ENCODE peak calls at places on chromosomes 2 and 18, in four cellular contexts. One of them, this sample, is unnamed.

GRCh38 chr2:103986001-103986400 is 867.9 kb upstream of the POU3F3 start:
- DNase-seq in IMR-90: no peak
- DNase-seq in H9: no peak
- DNase-seq in H1: no peak
- DNase-seq in this sample: peak; percentile 4

GRCh38 chr2:124501575-124502152 is 476.6 kb downstream of the CNTNAP5 start:
- DNase-seq in IMR-90: no peak
- DNase-seq in H1: no peak
- DNase-seq in H9: no peak
- DNase-seq in this sample: peak; percentile 53

GRCh38 chr18:24868331-24868730 is 407.9 kb downstream of the HRH4 start:
- DNase-seq in H1: no peak
- DNase-seq in IMR-90: peak; percentile 67
- DNase-seq in H9: no peak
- DNase-seq in this sample: no peak

GRCh38 chr2:173676647-173677046 is 288.5 kb downstream of the SP3 start:
- DNase-seq in IMR-90: no peak
- DNase-seq in H9: no peak
- DNase-seq in H1: no peak
- DNase-seq in this sample: no peak

GRCh38 chr2:127220102-127220806 is at the start of gene CYP27C1:
- DNase-seq in IMR-90: no peak
- DNase-seq in H9: peak; percentile 45
- DNase-seq in H1: peak; percentile 68
- DNase-seq in this sample: peak; percentile 79

GRCh38 chr2:217905395-217905794 is 97.4 kb downstream of the TNS1 start:
- DNase-seq in H1: no peak
- DNase-seq in IMR-90: no peak
- DNase-seq in H9: no peak
- DNase-seq in this sample: no peak

GRCh38 chr18:25560369-25560768 is 208.4 kb upstream of the ZNF521 start:
- DNase-seq in H9: no peak
- DNase-seq in IMR-90: no peak
- DNase-seq in H1: no peak
- DNase-seq in this sample: no peak

GRCh38 chr18:49446481-49446880 is 14.0 kb downstream of the DYM start:
- DNase-seq in H1: no peak
- DNase-seq in IMR-90: peak; percentile 18
- DNase-seq in H9: no peak
- DNase-seq in this sample: no peak

GRCh38 chr2:2664989-2665833 is 334.1 kb upstream of the MYT1L start:
- DNase-seq in H9: no peak
- DNase-seq in IMR-90: peak; percentile 86
- DNase-seq in H1: no peak
- DNase-seq in this sample: no peak

GRCh38 chr2:235148201-235149170 is 196.7 kb downstream of the SH3BP4 start:
- DNase-seq in IMR-90: no peak
- DNase-seq in H9: no peak
- DNase-seq in H1: no peak
- DNase-seq in this sample: no peak

GRCh38 chr18:8752329-8752728 is 47.0 kb downstream of the MTCL1 start:
- DNase-seq in H9: no peak
- DNase-seq in IMR-90: peak; percentile 53
- DNase-seq in H1: no peak
- DNase-seq in this sample: no peak

GRCh38 chr2:98507940-98508689 is 63.5 kb downstream of the INPP4A start:
- DNase-seq in H9: no peak
- DNase-seq in IMR-90: no peak
- DNase-seq in H1: no peak
- DNase-seq in this sample: no peak

GRCh38 chr2:222969491-222969890 is 82.5 kb upstream of the KCNE4 start:
- DNase-seq in H1: no peak
- DNase-seq in IMR-90: peak; percentile 80
- DNase-seq in H9: no peak
- DNase-seq in this sample: no peak

GRCh38 chr2:214995409-214995808 is 143.0 kb downstream of the ABCA12 start:
- DNase-seq in IMR-90: no peak
- DNase-seq in H9: no peak
- DNase-seq in H1: no peak
- DNase-seq in this sample: no peak

DNA sequence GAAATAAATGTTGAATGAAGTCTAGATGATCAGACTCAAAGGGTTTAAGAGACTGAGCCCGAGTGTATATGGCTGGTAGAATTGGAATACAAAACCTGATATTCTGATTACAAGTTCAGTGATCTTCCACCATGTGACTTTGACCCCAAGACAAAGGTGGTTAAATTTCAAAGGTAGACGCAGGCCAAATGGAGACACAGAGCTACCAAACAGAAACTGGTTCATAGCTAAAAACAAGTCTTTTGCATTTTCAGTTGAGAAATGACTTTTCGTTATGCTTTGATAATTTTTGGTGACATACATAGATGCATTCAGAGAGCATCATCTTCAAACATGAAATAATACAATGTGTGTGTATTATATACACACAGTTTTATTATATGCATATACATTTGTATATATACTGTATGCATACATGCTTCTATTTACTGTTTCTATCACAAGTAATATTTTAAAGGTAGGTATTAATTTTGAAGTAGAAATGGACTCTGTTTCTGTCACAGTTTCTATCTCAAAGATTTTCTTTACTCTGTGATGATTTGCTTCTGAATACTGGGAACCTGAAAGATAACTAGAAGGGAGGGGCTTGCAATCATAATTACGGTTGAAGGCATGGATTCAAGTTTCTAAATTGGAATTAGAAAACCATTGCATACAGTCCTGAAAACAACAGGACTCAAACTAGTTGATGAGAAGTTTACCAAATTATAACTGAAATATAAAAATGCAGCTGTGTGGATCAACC is 142.3 kb downstream of the ABCA12 start:
- DNase-seq in H9: no peak
- DNase-seq in H1: no peak
- DNase-seq in IMR-90: no peak
- DNase-seq in this sample: no peak
- H4K5ac ChIP-seq in H9: no peak overlapping the region
- H4K5ac ChIP-seq in H1: no peak overlapping the region
- H4K5ac ChIP-seq in IMR-90: no peak overlapping the region
- H4K5ac ChIP-seq in this sample: no peak overlapping the region

GRCh38 chr2:128524183-128524582 is 205.5 kb upstream of the HS6ST1 start:
- DNase-seq in H1: no peak
- DNase-seq in H9: no peak
- DNase-seq in IMR-90: no peak
- DNase-seq in this sample: no peak
- H4K5ac ChIP-seq in H1: no peak overlapping the region
- H4K5ac ChIP-seq in H9: no peak overlapping the region
- H4K5ac ChIP-seq in IMR-90: no peak overlapping the region
- H4K5ac ChIP-seq in this sample: no peak overlapping the region

GRCh38 chr2:11006191-11006590 is 94.5 kb downstream of the KCNF1 start:
- DNase-seq in H1: no peak
- DNase-seq in IMR-90: no peak
- DNase-seq in H9: no peak
- DNase-seq in this sample: no peak
- H4K5ac ChIP-seq in H1: no peak overlapping the region
- H4K5ac ChIP-seq in IMR-90: no peak overlapping the region
- H4K5ac ChIP-seq in H9: no peak overlapping the region
- H4K5ac ChIP-seq in this sample: no peak overlapping the region

DNA sequence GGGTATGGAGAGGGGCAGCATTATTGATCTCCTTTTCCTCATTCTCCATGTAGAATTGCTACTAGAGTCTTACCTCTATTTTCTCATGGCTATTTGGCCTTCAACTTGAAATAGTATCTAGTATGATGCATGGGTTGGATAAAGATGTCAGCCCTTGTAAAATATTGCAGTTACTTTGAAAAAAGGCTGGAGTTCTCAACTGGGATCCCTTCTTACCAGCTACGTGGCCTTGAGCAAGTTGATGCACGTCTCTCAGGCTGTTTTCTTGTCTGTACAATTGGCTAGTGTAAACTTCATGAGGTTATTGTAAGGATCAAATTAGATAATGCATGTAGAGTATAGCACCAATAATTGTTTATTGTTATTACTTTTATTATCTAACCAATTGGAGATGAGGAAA is 50.2 kb downstream of the SEMA4F start:
- DNase-seq in IMR-90: no peak
- DNase-seq in H9: no peak
- DNase-seq in H1: no peak
- DNase-seq in this sample: no peak
- H4K5ac ChIP-seq in IMR-90: no peak overlapping the region
- H4K5ac ChIP-seq in H9: no peak overlapping the region
- H4K5ac ChIP-seq in H1: no peak overlapping the region
- H4K5ac ChIP-seq in this sample: no peak overlapping the region

GRCh38 chr2:180876506-180876905 is 103.9 kb upstream of the UBE2E3 start:
- DNase-seq in IMR-90: no peak
- DNase-seq in H1: no peak
- DNase-seq in H9: no peak
- DNase-seq in this sample: no peak

GRCh38 chr2:180872256-180872655 is 108.1 kb upstream of the UBE2E3 start:
- DNase-seq in H9: no peak
- DNase-seq in IMR-90: peak; percentile 53
- DNase-seq in H1: no peak
- DNase-seq in this sample: no peak

GRCh38 chr2:180873219-180873618 is 107.2 kb upstream of the UBE2E3 start:
- DNase-seq in H9: no peak
- DNase-seq in H1: no peak
- DNase-seq in IMR-90: no peak
- DNase-seq in this sample: no peak

DNA sequence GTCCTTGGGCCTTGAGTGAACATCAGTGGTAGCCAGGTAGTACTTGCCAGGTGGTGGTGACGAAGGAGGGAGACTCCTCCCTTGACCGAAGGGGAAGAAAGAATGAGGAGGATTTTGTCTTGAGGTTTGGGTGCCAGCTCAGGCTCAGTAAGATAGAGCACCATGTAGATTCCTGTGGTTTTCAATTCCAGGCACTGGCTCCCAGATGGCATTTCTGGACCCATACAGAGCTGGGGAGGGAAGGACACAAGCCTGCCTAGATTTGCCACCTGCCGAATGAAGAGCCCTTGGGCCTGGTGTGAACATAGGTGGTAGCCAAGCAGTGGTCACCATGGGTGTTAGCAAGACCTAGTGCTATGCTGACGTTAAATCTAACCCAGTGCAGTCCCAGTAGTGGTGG is 108.8 kb upstream of the UBE2E3 start:
- DNase-seq in H9: no peak
- DNase-seq in H1: no peak
- DNase-seq in IMR-90: no peak
- DNase-seq in this sample: no peak
- H4K5ac ChIP-seq in H9: no peak overlapping the region
- H4K5ac ChIP-seq in H1: no peak overlapping the region
- H4K5ac ChIP-seq in IMR-90: no peak overlapping the region
- H4K5ac ChIP-seq in this sample: no peak overlapping the region

GRCh38 chr18:23798249-23798648 is 109.0 kb downstream of the LAMA3 start:
- DNase-seq in H9: no peak
- DNase-seq in IMR-90: no peak
- DNase-seq in H1: no peak
- DNase-seq in this sample: no peak
- H4K5ac ChIP-seq in H9: no peak overlapping the region
- H4K5ac ChIP-seq in IMR-90: no peak overlapping the region
- H4K5ac ChIP-seq in H1: no peak overlapping the region
- H4K5ac ChIP-seq in this sample: no peak overlapping the region

DNA sequence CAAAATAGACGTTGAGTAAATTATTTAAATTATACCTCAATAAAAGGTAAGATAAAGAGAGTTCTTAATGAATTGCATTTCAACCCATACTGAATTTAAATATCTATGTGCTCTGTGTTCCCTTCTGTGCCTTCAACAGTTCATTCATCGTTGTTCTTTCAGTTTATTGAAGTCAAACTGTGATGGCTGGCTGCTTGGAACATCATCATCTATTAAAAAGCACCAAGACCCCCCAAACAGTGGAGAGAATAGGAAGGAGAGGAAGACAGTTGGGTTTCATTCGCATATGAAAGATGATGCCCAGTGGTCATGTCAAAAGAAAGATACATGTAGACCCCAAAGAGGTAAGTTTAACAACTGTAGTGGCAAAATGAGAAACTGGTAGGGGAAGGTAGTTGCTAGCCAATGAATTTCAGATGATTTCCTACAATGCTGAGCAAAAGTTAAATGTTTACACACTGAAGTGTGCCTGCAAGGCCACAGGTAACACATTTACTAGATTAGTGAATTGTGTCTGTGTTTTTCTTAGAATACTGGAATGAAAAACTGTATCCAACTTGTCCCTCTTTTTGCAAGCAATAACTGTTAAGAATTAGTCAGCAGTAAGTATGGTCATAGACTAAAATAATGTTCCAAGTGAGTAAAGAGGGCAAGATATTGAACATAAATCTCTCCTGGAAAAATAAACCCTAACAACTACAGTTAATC is 331.3 kb downstream of the KIAA1328 start:
- DNase-seq in IMR-90: no peak
- DNase-seq in H9: no peak
- DNase-seq in H1: no peak
- DNase-seq in this sample: no peak
- H4K5ac ChIP-seq in IMR-90: no peak overlapping the region
- H4K5ac ChIP-seq in H9: no peak overlapping the region
- H4K5ac ChIP-seq in H1: peak overlapping the region; percentile 68
- H4K5ac ChIP-seq in this sample: no peak overlapping the region

DNA sequence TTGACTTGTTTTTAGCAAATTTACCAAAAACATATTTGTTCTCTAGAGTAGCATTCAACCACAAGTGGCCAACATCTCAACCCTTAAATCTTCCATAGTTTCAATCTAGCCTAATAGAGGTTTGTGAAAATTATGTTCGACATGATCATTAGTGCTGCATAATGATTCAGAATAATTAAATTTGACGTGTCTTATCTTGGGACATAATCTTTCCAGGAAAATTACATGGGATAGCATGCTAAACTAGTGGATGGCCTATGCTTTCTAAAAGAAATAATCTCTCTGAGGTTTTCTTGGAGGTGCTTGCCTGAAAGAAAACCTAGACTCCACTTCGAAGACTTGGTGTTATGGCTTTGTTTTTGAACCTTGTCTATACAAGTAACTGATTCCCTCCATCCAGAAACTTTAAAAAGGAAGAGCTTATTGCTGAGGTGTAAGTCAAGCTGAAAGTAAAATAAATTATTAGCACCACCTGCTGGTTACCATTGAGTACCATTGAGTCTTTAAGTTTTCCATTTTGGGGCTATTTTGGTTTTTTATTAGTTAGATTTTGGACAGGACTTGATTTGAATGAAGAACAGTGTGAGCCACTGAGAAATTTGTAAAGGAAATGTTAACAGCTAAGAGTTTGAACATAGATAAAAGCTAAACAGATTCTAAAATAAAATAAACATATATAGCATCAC is 32.7 kb downstream of the COX7A2L start:
- DNase-seq in IMR-90: peak; percentile 57
- DNase-seq in H9: no peak
- DNase-seq in H1: no peak
- DNase-seq in this sample: no peak
- H4K5ac ChIP-seq in IMR-90: no peak overlapping the region
- H4K5ac ChIP-seq in H9: no peak overlapping the region
- H4K5ac ChIP-seq in H1: no peak overlapping the region
- H4K5ac ChIP-seq in this sample: no peak overlapping the region

DNA sequence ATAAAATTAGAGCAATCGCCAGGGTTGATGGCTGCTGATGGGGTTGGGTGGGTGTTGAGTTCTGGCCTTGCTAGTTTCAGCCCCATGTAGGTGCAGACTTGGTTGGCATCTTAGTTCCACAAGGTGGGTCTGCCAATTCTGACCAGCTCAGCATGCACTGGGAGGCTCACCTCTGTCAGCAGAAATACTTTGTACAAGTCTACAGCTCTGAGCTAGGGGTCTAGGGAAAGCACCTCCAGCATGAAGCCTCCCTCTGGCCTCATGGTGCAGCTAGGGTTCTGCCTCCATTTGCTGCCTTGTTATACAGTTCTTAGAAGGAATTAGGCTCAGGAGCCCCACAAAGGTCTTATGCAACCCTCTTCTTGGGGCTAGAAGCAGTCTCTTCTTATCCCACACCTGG is 278.9 kb upstream of the HDAC4 start:
- DNase-seq in H1: no peak
- DNase-seq in IMR-90: no peak
- DNase-seq in H9: no peak
- DNase-seq in this sample: no peak
- H4K5ac ChIP-seq in H1: no peak overlapping the region
- H4K5ac ChIP-seq in IMR-90: no peak overlapping the region
- H4K5ac ChIP-seq in H9: no peak overlapping the region
- H4K5ac ChIP-seq in this sample: no peak overlapping the region